ENCODE peak calls at places on chromosomes 12 and 14, in five cellular contexts. Y is astrocyte of the cerebellum, J is uterus, A is GM13976, O is astrocyte. N is an unnamed sample.

GRCh38 chr12:63889236-63889635 is 44.7 kb downstream of the SRGAP1 start:
- DNase-seq in Y (no peak), J (no peak), A (no peak), O (peak; percentile 79), N (no peak)

GRCh38 chr14:103094406-103095209 is at the start of gene EXOC3L4:
- DNase-seq in Y (no peak), J (no peak), A (no peak), O (no peak), N (no peak)

GRCh38 chr12:12872934-12873275 is 18.5 kb upstream of the GPRC5A start:
- DNase-seq in Y (no peak), J (no peak), A (no peak), O (peak; percentile 75), N (no peak)

GRCh38 chr12:57604454-57605307 is at the start of gene DTX3:
- DNase-seq in Y (no peak), J (peak; percentile 65), A (peak; percentile 78), O (no peak), N (no peak)

GRCh38 chr14:94562019-94562418 is 777 bp downstream of the SERPINA4 start:
- DNase-seq in Y (no peak), J (no peak), A (no peak), O (no peak), N (peak; percentile 7)

GRCh38 chr12:50317198-50317597 is 33.9 kb upstream of the LIMA1 start:
- DNase-seq in Y (no peak), J (no peak), A (no peak), O (no peak), N (no peak)

GRCh38 chr12:108565976-108566375 is 3.6 kb downstream of the ISCU start:
- DNase-seq in Y (no peak), J (peak; percentile 40), A (no peak), O (peak; percentile 54), N (peak; percentile 50)

GRCh38 chr14:22887990-22888378 is 5.0 kb downstream of the REM2 start:
- DNase-seq in Y (no peak), J (no peak), A (peak; percentile 67), O (no peak), N (no peak)

GRCh38 chr12:24695657-24696329 is 253.1 kb downstream of the BCAT1 start:
- DNase-seq in Y (no peak), J (no peak), A (no peak), O (peak; percentile 18), N (no peak)

GRCh38 chr14:97846156-97846555 is 1049.0 kb downstream of the VRK1 start:
- DNase-seq in Y (no peak), J (no peak), A (no peak), O (no peak), N (no peak)

GRCh38 chr12:65152586-65152985 is 16.8 kb upstream of the LEMD3 start:
- DNase-seq in Y (peak; percentile 23), J (no peak), A (no peak), O (peak; percentile 6), N (no peak)

GRCh38 chr14:20583142-20583541 is 4.7 kb downstream of the RNASE11 start:
- DNase-seq in Y (no peak), J (no peak), A (no peak), O (no peak), N (no peak)

GRCh38 chr14:38775986-38776385 is 327.0 kb downstream of the SEC23A start:
- DNase-seq in Y (no peak), J (no peak), A (no peak), O (no peak), N (no peak)

GRCh38 chr14:90561031-90561430 is 164.2 kb downstream of the CALM1 start:
- DNase-seq in Y (no peak), J (no peak), A (no peak), O (no peak), N (no peak)

GRCh38 chr14:25001096-25001982 is 48.6 kb downstream of the STXBP6 start:
- DNase-seq in Y (no peak), J (no peak), A (no peak), O (peak; percentile 51), N (no peak)

GRCh38 chr12:102954143-102954542 is 3.3 kb upstream of the ASCL1 start:
- DNase-seq in Y (no peak), J (no peak), A (no peak), O (no peak), N (no peak)

GRCh38 chr12:71472441-71472911 is 32.9 kb downstream of the LGR5 start:
- DNase-seq in Y (no peak), J (no peak), A (no peak), O (peak; percentile 54), N (no peak)

GRCh38 chr14:100891051-100891450 is 12.5 kb downstream of the RTL1 start:
- DNase-seq in Y (no peak), J (peak; percentile 7), A (no peak), O (no peak), N (peak; percentile 2)

GRCh38 chr14:42629553-42629952 is 1022.9 kb downstream of the LRFN5 start:
- DNase-seq in Y (no peak), J (no peak), A (no peak), O (no peak), N (no peak)

GRCh38 chr14:78498062-78498595 is 328.0 kb downstream of the NRXN3 start:
- DNase-seq in Y (no peak), J (no peak), A (no peak), O (no peak), N (no peak)

GRCh38 chr12:116534341-116535121 is 24.6 kb upstream of the MAP1LC3B2 start:
- DNase-seq in Y (no peak), J (peak; percentile 68), A (no peak), O (peak; percentile 42), N (peak; percentile 29)

GRCh38 chr14:73743431-73743931 is 29.3 kb upstream of the PNMA1 start:
- DNase-seq in Y (no peak), J (no peak), A (no peak), O (no peak), N (no peak)

DNA sequence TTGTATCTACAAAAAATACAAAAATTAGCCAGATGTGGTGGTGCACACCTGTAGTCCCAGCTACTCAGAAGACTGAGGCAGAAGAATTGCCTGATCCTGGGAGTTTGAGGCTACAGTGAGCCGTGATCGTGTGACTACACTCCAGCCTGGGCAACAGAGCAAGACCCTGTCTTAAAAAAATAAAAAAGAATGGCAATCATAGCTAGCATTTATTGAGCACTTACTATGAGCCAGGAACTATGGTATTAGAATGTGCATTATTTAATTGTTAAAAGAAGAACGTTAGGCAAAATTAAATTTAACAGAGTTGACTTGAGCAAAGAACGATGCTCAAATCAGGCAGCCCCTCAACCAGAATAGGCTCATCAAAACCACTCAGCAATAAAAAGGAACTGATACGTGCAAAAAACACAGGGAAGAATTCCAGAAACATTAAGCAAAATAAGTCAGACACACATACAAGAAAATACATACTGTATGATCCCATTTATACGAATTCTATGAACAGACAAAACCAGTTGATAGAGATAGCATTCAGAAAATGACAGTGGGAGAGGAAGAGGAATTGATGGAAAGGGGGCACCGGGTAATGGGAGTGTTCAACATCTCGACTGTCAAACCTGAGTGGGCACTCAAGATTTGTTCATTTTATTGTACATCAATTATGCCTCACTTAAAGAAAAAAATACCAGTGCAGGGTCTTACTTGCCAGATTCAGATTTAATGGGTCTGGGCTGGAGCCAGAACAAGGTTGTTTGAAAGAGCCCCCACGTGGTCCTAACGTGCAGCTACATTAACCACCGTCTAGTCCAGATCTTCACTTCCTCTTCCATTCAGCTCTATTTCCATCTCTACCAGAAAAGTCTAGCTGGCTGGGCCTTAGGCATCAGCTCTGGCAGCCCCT is 8.0 kb downstream of the SCNN1A start:
- DNase-seq in Y (peak; percentile 43), J (no peak), A (peak; percentile 82), O (no peak), N (no peak)
- TF ChIP-seq CTCF in Y (peak; percentile 39), J (no peak), A (peak; percentile 23), O (peak; percentile 30), N (no peak)

GRCh38 chr12:28998662-28999120 is 150.4 kb upstream of the FAR2 start:
- DNase-seq in Y (peak; percentile 22), J (no peak), A (peak; percentile 9), O (peak; percentile 38), N (no peak)
- TF ChIP-seq CTCF in Y (peak; percentile 62), J (peak; percentile 46), A (no peak), O (peak; percentile 60), N (no peak)

GRCh38 chr14:60508707-60509437 is at the start of gene SIX6:
- DNase-seq in Y (peak; percentile 9), J (no peak), A (peak; percentile 44), O (peak; percentile 69), N (no peak)
- TF ChIP-seq CTCF in Y (no peak), J (no peak), A (no peak), O (no peak), N (no peak)

DNA sequence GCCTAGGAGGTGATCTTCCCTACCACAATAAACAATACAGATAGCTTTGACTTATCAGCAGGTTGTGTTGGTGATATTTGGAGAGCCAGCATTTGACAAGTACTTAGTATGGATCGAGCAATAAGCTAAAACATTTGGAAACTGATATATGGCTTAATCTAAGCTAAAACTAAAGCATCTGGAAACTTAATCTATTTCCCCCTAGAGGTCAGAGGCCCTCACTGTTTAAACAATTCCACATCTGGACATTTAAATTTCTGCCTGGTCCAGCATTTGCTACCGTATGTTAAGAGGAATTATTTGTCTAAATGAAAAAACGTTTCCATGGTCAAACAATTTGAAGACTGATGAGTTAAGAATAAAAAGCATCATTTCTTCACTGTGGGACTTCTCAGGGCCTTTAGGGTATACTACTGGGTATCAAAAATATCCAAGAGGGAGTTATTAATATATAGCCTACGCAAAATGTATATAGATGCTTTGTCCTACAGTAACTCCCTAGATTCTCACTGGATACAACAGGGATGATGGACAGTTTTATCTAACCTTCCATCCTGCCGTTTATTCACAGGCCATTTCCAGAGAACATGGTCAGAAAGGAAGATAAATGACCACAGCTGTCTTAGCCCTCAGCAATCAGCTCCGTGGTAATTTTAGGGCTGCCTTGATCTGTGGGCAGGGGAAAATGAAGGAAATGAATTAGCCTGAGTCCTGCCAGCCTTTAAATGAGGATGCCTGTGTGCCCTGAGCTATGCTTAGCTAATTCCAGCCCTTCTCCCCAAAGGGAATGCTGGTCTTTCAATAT is 135.4 kb upstream of the NUDT4 start:
- DNase-seq in Y (no peak), J (no peak), A (no peak), O (no peak), N (no peak)
- TF ChIP-seq CTCF in Y (no peak), J (no peak), A (no peak), O (no peak), N (no peak)